ENCODE peak calls at places on chromosomes 11 and 22, in four cellular contexts. T is immature natural killer cell, K is mucosa of descending colon, Q is posterior vena cava. R is an unnamed sample.

GRCh38 chr11:69359735-69360470 is 65.9 kb downstream of the MYEOV start:
- DNase-seq in K (no peak), Q (no peak), T (no peak), R (peak)

GRCh38 chr11:69470301-69470700 is 11.2 kb upstream of the LINC01488 start:
- DNase-seq in T (no peak), Q (peak), K (peak), R (no peak)

GRCh38 chr11:17287058-17287457 is 10.5 kb downstream of the NUCB2 start:
- DNase-seq in Q (no peak), K (no peak), T (peak), R (no peak)

GRCh38 chr11:12164061-12165014 is 53.9 kb downstream of the MICAL2 start:
- DNase-seq in K (no peak), T (no peak), Q (no peak), R (no peak)

GRCh38 chr22:19871023-19871844 is 16.6 kb upstream of the GNB1L start:
- DNase-seq in Q (peak), K (peak), T (no peak), R (peak)

GRCh38 chr11:114399903-114400221 is 449 bp downstream of the C11orf71 start:
- DNase-seq in K (no peak), T (no peak), Q (no peak), R (no peak)

GRCh38 chr22:23219787-23220484 is 39.6 kb downstream of the BCR start:
- DNase-seq in T (peak), K (peak), Q (no peak), R (no peak)

GRCh38 chr11:128598755-128599154 is 11.4 kb upstream of the ETS1 start:
- DNase-seq in K (no peak), Q (no peak), T (no peak), R (no peak)

GRCh38 chr11:46338988-46339666 is 8.1 kb upstream of the DGKZ start:
- DNase-seq in K (no peak), Q (no peak), T (no peak), R (no peak)

GRCh38 chr22:25334091-25334490 is 114.7 kb downstream of the CRYBB2 start:
- DNase-seq in T (no peak), K (no peak), Q (no peak), R (no peak)

GRCh38 chr22:37492428-37493344 is 6.5 kb upstream of the MFNG start:
- DNase-seq in K (no peak), Q (no peak), T (peak), R (no peak)

GRCh38 chr11:1518301-1518700 is 31.7 kb upstream of the MOB2 start:
- DNase-seq in Q (no peak), K (peak), T (no peak), R (no peak)

R was measured in sciatic nerve.